ENCODE peak calls at places on chromosomes 7 and 10, in six cellular contexts. J is IMR-90, G is H1, S is trophoblast cell, V is H9, L is mesenchymal stem cell. H is an unnamed sample.

GRCh38 chr7:51040777-51041176 is 258.1 kb upstream of the GRB10 start:
- DNase-seq in L (no peak), S (no peak), J (no peak), V (no peak), G (no peak), H (no peak)

GRCh38 chr10:77828376-77828775 is 98.2 kb downstream of the DLG5 start:
- DNase-seq in S (peak; percentile 27), G (no peak), L (no peak), V (no peak), J (no peak), H (no peak)

GRCh38 chr7:40133561-40134427 is 628 bp downstream of the MPLKIP start:
- DNase-seq in G (peak; percentile 3), L (peak; percentile 44), V (no peak), S (peak; percentile 52), J (peak; percentile 4), H (no peak)

GRCh38 chr7:50621932-50622587 is 56.9 kb upstream of the DDC start:
- DNase-seq in G (no peak), V (no peak), L (peak; percentile 15), S (peak; percentile 29), J (no peak), H (no peak)

GRCh38 chr7:194257-194995 is 2.1 kb downstream of the FAM20C start:
- DNase-seq in S (no peak), L (peak; percentile 31), G (no peak), J (peak; percentile 48), V (peak; percentile 57), H (no peak)

GRCh38 chr10:91317541-91317940 is 92.6 kb upstream of the HECTD2 start:
- DNase-seq in L (no peak), G (no peak), S (no peak), V (no peak), J (no peak), H (no peak)

GRCh38 chr10:61992683-61993629 is 91.5 kb downstream of the ARID5B start:
- DNase-seq in V (no peak), S (peak; percentile 75), L (peak; percentile 96), J (peak; percentile 88), G (no peak), H (no peak)

GRCh38 chr10:49053053-49053997 is 62.0 kb downstream of the VSTM4 start:
- DNase-seq in J (no peak), L (no peak), S (no peak), G (no peak), V (no peak), H (no peak)

GRCh38 chr7:94053532-94053931 is 49.4 kb upstream of the BET1 start:
- DNase-seq in G (no peak), S (no peak), L (no peak), J (no peak), V (no peak), H (no peak)

GRCh38 chr10:83371696-83372490 is 767.4 kb upstream of the GHITM start:
- DNase-seq in V (no peak), S (peak; percentile 20), G (no peak), J (no peak), L (no peak), H (no peak)

GRCh38 chr10:119174109-119174508 is 4.5 kb downstream of the PRDX3 start:
- DNase-seq in S (no peak), V (no peak), G (no peak), L (no peak), J (no peak), H (no peak)

GRCh38 chr7:31476073-31476745 is 37.7 kb upstream of the ITPRID1 start:
- DNase-seq in V (no peak), S (no peak), L (no peak), J (no peak), G (no peak), H (no peak)

GRCh38 chr10:59586407-59586891 is 123.2 kb downstream of the SLC16A9 start:
- DNase-seq in V (no peak), S (no peak), G (no peak), J (no peak), L (no peak), H (no peak)

GRCh38 chr7:84510501-84510900 is 315.9 kb upstream of the SEMA3A start:
- DNase-seq in L (peak; percentile 46), G (no peak), V (no peak), S (peak; percentile 15), J (peak; percentile 78), H (no peak)

GRCh38 chr7:518630-519428 is 817 bp downstream of the PDGFA start:
- DNase-seq in G (peak; percentile 74), L (peak; percentile 83), J (peak; percentile 71), S (peak; percentile 58), V (peak; percentile 74), H (no peak)

GRCh38 chr7:50119815-50120637 is 27.0 kb upstream of the ZPBP start:
- DNase-seq in L (no peak), S (no peak), G (peak; percentile 53), J (no peak), V (peak; percentile 64), H (peak; percentile 2)

GRCh38 chr10:48505394-48506112 is 99.3 kb downstream of the ARHGAP22 start:
- DNase-seq in G (peak; percentile 76), V (peak; percentile 73), J (no peak), S (no peak), L (no peak), H (no peak)

DNA sequence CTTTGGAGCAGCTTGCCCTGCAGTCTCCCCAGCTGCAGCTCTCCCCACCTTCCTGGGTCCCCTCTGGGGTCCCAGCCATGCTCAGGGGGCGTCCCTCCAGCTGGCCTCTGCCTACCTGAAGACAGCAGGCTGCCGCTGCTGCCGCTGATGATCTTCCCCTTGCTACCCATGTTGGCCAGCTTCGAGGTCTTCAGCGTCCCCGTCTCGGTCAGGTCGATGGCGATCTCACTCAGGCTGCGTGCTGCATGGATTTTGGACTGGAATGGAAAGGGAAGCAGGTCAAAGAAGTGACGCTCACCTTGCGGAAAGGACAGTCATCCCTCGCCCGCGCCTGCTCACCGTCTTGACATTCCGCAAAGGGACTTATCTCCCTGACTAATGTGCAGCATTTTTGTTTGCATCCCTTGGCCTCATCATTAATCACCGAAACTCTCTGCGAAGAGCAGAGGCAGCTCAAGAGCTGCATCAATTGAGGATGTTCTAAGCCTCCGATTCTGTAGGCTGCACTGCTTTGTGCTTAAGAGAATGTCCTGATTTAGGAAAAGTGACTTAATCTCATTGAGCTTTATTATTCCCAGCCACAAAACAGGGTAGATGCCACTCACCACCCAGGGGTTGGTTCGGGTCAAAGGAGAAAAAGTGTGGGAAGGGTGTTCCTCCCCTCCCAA is 107.2 kb downstream of the PRPF18 start:
- DNase-seq in J (no peak), L (no peak), V (no peak), S (peak; percentile 54), G (no peak), H (no peak)
- H3K9ac ChIP-seq in J (no peak overlapping the region), L (no peak overlapping the region), V (no peak overlapping the region), S (no peak overlapping the region), G (no peak overlapping the region), H (no peak overlapping the region)

GRCh38 chr7:158684329-158684728 is 20.3 kb downstream of the NCAPG2 start:
- DNase-seq in L (no peak), G (no peak), V (no peak), J (peak; percentile 36), S (peak; percentile 57), H (no peak)

GRCh38 chr7:158676898-158677297 is 27.7 kb downstream of the NCAPG2 start:
- DNase-seq in L (no peak), S (no peak), J (no peak), V (no peak), G (no peak), H (no peak)

GRCh38 chr7:158683541-158683940 is 21.1 kb downstream of the NCAPG2 start:
- DNase-seq in V (no peak), G (no peak), S (no peak), L (peak; percentile 18), J (peak; percentile 26), H (no peak)

GRCh38 chr7:158682456-158682855 is 22.1 kb downstream of the NCAPG2 start:
- DNase-seq in G (no peak), J (no peak), V (no peak), L (no peak), S (no peak), H (no peak)

GRCh38 chr7:158680754-158681153 is 23.9 kb downstream of the NCAPG2 start:
- DNase-seq in V (no peak), G (no peak), J (no peak), S (no peak), L (no peak), H (no peak)
- H4K91ac ChIP-seq in V (no peak overlapping the region), G (no peak overlapping the region), J (no peak overlapping the region), S (no peak overlapping the region), L (no peak overlapping the region), H (no peak overlapping the region)

DNA sequence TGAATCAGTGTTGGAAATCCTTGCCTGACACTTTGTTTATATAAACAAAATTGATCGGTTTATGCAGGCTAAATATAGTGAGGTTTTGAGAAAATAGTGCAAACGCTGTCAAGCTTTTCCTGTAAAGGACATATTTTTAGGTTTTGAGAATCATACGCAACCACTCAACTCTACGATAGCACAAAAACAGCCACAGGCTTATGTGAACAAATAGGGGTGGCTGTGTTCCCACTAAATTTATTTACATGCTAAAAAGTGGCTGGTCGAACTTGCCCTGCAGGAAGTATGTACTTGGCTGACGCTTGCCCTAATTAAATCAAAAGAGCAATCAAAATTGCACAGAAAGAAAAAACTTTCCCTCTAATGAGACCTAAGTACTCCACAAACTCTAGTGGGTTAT is 234.7 kb upstream of the CACNA2D1 start:
- DNase-seq in L (peak; percentile 60), V (no peak), J (no peak), G (no peak), S (no peak), H (no peak)
- H3K18ac ChIP-seq in L (no peak overlapping the region), V (no peak overlapping the region), J (no peak overlapping the region), G (no peak overlapping the region), S (no peak overlapping the region), H (no peak overlapping the region)

GRCh38 chr7:134211817-134212216 is 84.7 kb downstream of the LRGUK start:
- DNase-seq in G (no peak), V (no peak), S (no peak), L (no peak), J (no peak), H (no peak)

GRCh38 chr7:134210976-134211663 is 84.0 kb downstream of the LRGUK start:
- DNase-seq in S (no peak), V (no peak), G (no peak), L (no peak), J (no peak), H (no peak)

GRCh38 chr7:134212576-134213546 is 85.7 kb downstream of the LRGUK start:
- DNase-seq in S (peak; percentile 27), L (peak; percentile 25), V (no peak), G (no peak), J (peak; percentile 77), H (no peak)

GRCh38 chr7:134210227-134210626 is 83.1 kb downstream of the LRGUK start:
- DNase-seq in G (no peak), S (no peak), V (no peak), J (no peak), L (no peak), H (no peak)

GRCh38 chr7:134209322-134210015 is 82.3 kb downstream of the LRGUK start:
- DNase-seq in S (no peak), J (no peak), G (no peak), V (no peak), L (no peak), H (no peak)
- H3K9ac ChIP-seq in S (no peak overlapping the region), J (no peak overlapping the region), G (no peak overlapping the region), V (no peak overlapping the region), L (no peak overlapping the region), H (no peak overlapping the region)

H was measured in neuronal stem cell.